ENCODE peak calls at places on chromosomes 12 and 14, in six cellular contexts. N, I, X, C, S and Y are unnamed samples.

GRCh38 chr12:117365072-117365616 is 3.7 kb upstream of the NOS1 start:
- DNase-seq in S (no peak), I (no peak), N (no peak), X (no peak), C (no peak), Y (no peak)

GRCh38 chr14:104895786-104896642 is 28.7 kb upstream of the PLD4 start:
- DNase-seq in X (no peak), C (no peak), S (peak), N (no peak), I (no peak), Y (no peak)

GRCh38 chr14:52790756-52791203 is 627 bp downstream of the GNPNAT1 start:
- DNase-seq in X (no peak), I (no peak), N (no peak), S (no peak), C (no peak), Y (no peak)

GRCh38 chr14:67943947-67944346 is 124.4 kb downstream of the RAD51B start:
- DNase-seq in X (peak), S (peak), I (peak), C (peak), N (peak), Y (peak)

GRCh38 chr12:109892165-109892715 is 7.8 kb upstream of the TCHP start:
- DNase-seq in S (no peak), N (no peak), X (no peak), C (no peak), I (no peak), Y (no peak)

GRCh38 chr12:50862316-50862715 is 19.6 kb downstream of the TMPRSS12 start:
- DNase-seq in X (no peak), C (peak), S (no peak), N (no peak), I (no peak), Y (peak)

GRCh38 chr12:123696641-123697040 is 15.5 kb upstream of the ATP6V0A2 start:
- DNase-seq in S (no peak), X (no peak), I (no peak), C (no peak), N (no peak), Y (no peak)

GRCh38 chr12:23950775-23951391 is 1.4 kb upstream of the SOX5 start:
- DNase-seq in I (no peak), N (peak), X (no peak), C (no peak), S (peak), Y (peak)

GRCh38 chr14:89755816-89756215 is 198.7 kb downstream of the EFCAB11 start:
- DNase-seq in X (no peak), C (no peak), S (no peak), I (no peak), N (no peak), Y (no peak)

GRCh38 chr14:59017285-59017965 is 171.0 kb upstream of the DAAM1 start:
- DNase-seq in X (no peak), I (no peak), N (no peak), C (no peak), S (no peak), Y (no peak)

GRCh38 chr12:54383041-54383609 is 1.4 kb downstream of the ZNF385A start:
- DNase-seq in C (peak), N (no peak), X (no peak), S (no peak), I (no peak), Y (peak)

GRCh38 chr12:122356192-122356635 is 66.3 kb downstream of the CLIP1 start:
- DNase-seq in N (peak), C (peak), I (peak), S (peak), X (peak), Y (peak)

GRCh38 chr12:2689393-2689792 is 105.4 kb upstream of the FKBP4 start:
- DNase-seq in C (no peak), X (no peak), S (no peak), I (no peak), N (no peak), Y (no peak)

GRCh38 chr12:2688381-2688881 is 106.3 kb upstream of the FKBP4 start:
- DNase-seq in S (no peak), I (no peak), N (no peak), X (no peak), C (no peak), Y (no peak)

GRCh38 chr12:2691001-2691339 is 103.8 kb upstream of the FKBP4 start:
- DNase-seq in I (no peak), X (no peak), C (no peak), S (no peak), N (no peak), Y (peak)

GRCh38 chr12:2690348-2691000 is 104.3 kb upstream of the FKBP4 start:
- DNase-seq in N (no peak), X (no peak), I (no peak), S (no peak), C (no peak), Y (no peak)

GRCh38 chr12:2689879-2690278 is 104.9 kb upstream of the FKBP4 start:
- DNase-seq in X (no peak), S (peak), I (no peak), C (no peak), N (no peak), Y (no peak)
- TF ChIP-seq CEBPB in X (no peak), S (no peak), I (no peak), C (no peak), N (no peak), Y (no peak)

GRCh38 chr14:51726166-51726899 is 74.6 kb downstream of the FRMD6 start:
- DNase-seq in N (no peak), S (no peak), X (no peak), I (no peak), C (no peak), Y (peak)
- H3K9ac ChIP-seq in N (no peak), S (no peak), X (no peak), I (no peak), C (no peak), Y (no peak)

GRCh38 chr12:17296882-17297281 is 690.9 kb upstream of the LMO3 start:
- DNase-seq in N (peak), X (no peak), I (no peak), S (no peak), C (no peak), Y (no peak)

GRCh38 chr12:17304503-17305347 is 698.8 kb upstream of the LMO3 start:
- DNase-seq in I (no peak), C (no peak), X (no peak), S (no peak), N (no peak), Y (no peak)

GRCh38 chr12:17302001-17302400 is 696.0 kb upstream of the LMO3 start:
- DNase-seq in S (no peak), I (no peak), N (no peak), X (no peak), C (no peak), Y (no peak)

DNA sequence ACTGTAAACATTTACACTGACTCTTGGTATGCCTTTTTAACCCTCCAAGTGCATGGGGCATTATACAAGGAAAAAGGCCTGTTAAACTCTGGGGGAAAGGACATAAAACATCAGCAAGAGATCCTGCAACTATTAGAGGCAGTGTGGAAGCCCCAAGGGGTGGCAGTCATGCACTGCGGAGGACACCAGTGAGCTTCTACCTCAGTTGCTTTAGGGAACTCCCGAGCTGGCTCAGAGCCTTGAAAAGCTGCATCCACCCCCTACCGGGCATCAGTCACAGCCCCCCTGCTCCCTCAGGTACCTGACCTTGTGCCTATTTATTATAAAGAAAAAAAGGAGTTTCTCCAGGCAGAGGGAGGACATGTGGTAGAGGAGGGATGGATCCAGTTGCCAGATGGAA is 695.6 kb upstream of the LMO3 start:
- DNase-seq in I (no peak), C (no peak), S (no peak), X (no peak), N (no peak), Y (no peak)
- H3K27ac ChIP-seq in I (no peak), C (no peak), S (no peak), X (no peak), N (no peak), Y (no peak)

GRCh38 chr12:3491938-3492867 is 1.2 kb downstream of the PRMT8 start:
- DNase-seq in C (peak), X (no peak), I (no peak), N (peak), S (peak), Y (peak)
- TF ChIP-seq CEBPB in C (no peak), X (no peak), I (no peak), N (no peak), S (no peak), Y (no peak)

DNA sequence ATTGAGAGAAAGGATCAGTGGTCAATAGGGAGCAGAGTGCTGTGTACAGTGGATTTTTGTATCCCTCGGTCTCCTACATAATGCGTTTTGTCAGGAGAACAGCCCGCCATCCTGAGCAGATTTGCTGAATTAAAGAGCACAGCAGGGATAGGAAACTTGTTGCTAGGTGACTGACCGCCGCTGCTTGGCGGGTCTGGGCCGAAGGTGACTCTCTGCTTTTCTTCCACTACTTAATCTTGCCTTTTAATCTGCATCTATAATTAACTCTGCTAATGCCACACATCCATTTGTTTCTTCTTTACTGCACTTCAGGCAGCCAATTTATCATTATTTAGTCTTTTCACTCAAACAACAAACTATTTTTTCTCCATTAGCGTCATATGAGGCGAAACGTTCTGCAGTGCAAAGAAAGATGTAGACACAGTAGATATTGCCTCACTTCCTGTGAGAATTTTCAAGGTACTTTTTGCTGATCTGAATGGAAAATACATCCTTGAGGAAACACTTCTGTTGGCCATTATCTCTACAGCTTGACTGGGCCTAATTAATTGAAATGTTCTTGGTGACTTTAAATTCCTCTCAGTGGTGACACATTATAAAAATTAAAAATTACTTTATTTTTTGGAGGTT is 108.0 kb downstream of the PPM1A start:
- DNase-seq in C (no peak), S (peak), I (no peak), N (no peak), X (no peak), Y (no peak)
- H3K9ac ChIP-seq in C (no peak), S (no peak), I (no peak), N (no peak), X (no peak), Y (no peak)

GRCh38 chr12:62738105-62738504 is 196.8 kb downstream of the PPM1H start:
- DNase-seq in S (no peak), N (no peak), I (no peak), X (no peak), C (no peak), Y (peak)
- H3K27ac ChIP-seq in S (no peak), N (no peak), I (no peak), X (no peak), C (no peak), Y (no peak)